ENCODE peak calls at places on chromosome 6, in four cellular contexts. One of them, this sample, is unnamed.

GRCh38 chr6:153024401-153025017 is 22.0 kb upstream of the MTRF1L start:
- DNase-seq in HepG2: peak; percentile 75
- DNase-seq in GM12878: peak; percentile 45
- DNase-seq in K562: peak; percentile 65
- DNase-seq in this sample: peak; percentile 47

GRCh38 chr6:35173068-35174042 is 32.2 kb upstream of the TCP11 start:
- DNase-seq in GM12878: no peak
- DNase-seq in K562: no peak
- DNase-seq in HepG2: no peak
- DNase-seq in this sample: no peak

GRCh38 chr6:166029506-166029905 is 138.1 kb downstream of the TBXT start:
- DNase-seq in GM12878: peak; percentile 8
- DNase-seq in HepG2: no peak
- DNase-seq in K562: no peak
- DNase-seq in this sample: no peak

GRCh38 chr6:80357674-80358073 is 251.2 kb downstream of the BCKDHB start:
- DNase-seq in K562: no peak
- DNase-seq in GM12878: no peak
- DNase-seq in HepG2: no peak
- DNase-seq in this sample: no peak

GRCh38 chr6:133184798-133185380 is 56.3 kb upstream of the EYA4 start:
- DNase-seq in K562: no peak
- DNase-seq in HepG2: no peak
- DNase-seq in GM12878: no peak
- DNase-seq in this sample: peak; percentile 23

GRCh38 chr6:18281564-18281963 is 17.2 kb upstream of the DEK start:
- DNase-seq in HepG2: no peak
- DNase-seq in K562: no peak
- DNase-seq in GM12878: no peak
- DNase-seq in this sample: no peak

GRCh38 chr6:90940812-90941481 is 354.1 kb upstream of the MAP3K7 start:
- DNase-seq in K562: peak; percentile 28
- DNase-seq in GM12878: peak; percentile 80
- DNase-seq in HepG2: peak; percentile 44
- DNase-seq in this sample: peak; percentile 57

GRCh38 chr6:166307981-166308768 is at the start of gene PRR18:
- DNase-seq in K562: no peak
- DNase-seq in HepG2: no peak
- DNase-seq in GM12878: peak; percentile 42
- DNase-seq in this sample: no peak

GRCh38 chr6:158703121-158703839 is 53.4 kb downstream of the SYTL3 start:
- DNase-seq in K562: no peak
- DNase-seq in HepG2: no peak
- DNase-seq in GM12878: no peak
- DNase-seq in this sample: no peak

GRCh38 chr6:162258647-162259046 is 468.9 kb downstream of the PRKN start:
- DNase-seq in HepG2: no peak
- DNase-seq in GM12878: no peak
- DNase-seq in K562: no peak
- DNase-seq in this sample: no peak

GRCh38 chr6:35161776-35162607 is 20.9 kb upstream of the TCP11 start:
- DNase-seq in GM12878: no peak
- DNase-seq in HepG2: peak; percentile 75
- DNase-seq in K562: no peak
- DNase-seq in this sample: no peak

GRCh38 chr6:20312581-20312980 is 89.1 kb upstream of the E2F3 start:
- DNase-seq in HepG2: no peak
- DNase-seq in GM12878: no peak
- DNase-seq in K562: no peak
- DNase-seq in this sample: no peak

GRCh38 chr6:50712291-50712690 is 1.0 kb upstream of the TFAP2D start:
- DNase-seq in GM12878: no peak
- DNase-seq in K562: no peak
- DNase-seq in HepG2: no peak
- DNase-seq in this sample: no peak

GRCh38 chr6:14706378-14706929 is 539.4 kb upstream of the JARID2 start:
- DNase-seq in K562: peak; percentile 73
- DNase-seq in HepG2: no peak
- DNase-seq in GM12878: no peak
- DNase-seq in this sample: no peak

GRCh38 chr6:4607026-4607704 is 169.0 kb upstream of the CDYL start:
- DNase-seq in K562: no peak
- DNase-seq in GM12878: no peak
- DNase-seq in HepG2: no peak
- DNase-seq in this sample: no peak

GRCh38 chr6:139448998-139449610 is 74.7 kb upstream of the CITED2 start:
- DNase-seq in K562: no peak
- DNase-seq in HepG2: no peak
- DNase-seq in GM12878: no peak
- DNase-seq in this sample: no peak
- TF ChIP-seq CEBPB in K562: no peak
- TF ChIP-seq CEBPB in HepG2: no peak
- TF ChIP-seq CEBPB in GM12878: no peak
- TF ChIP-seq CEBPB in this sample: no peak

GRCh38 chr6:142482249-142482648 is 180.4 kb downstream of the ADGRG6 start:
- DNase-seq in GM12878: no peak
- DNase-seq in HepG2: no peak
- DNase-seq in K562: no peak
- DNase-seq in this sample: no peak

GRCh38 chr6:142476446-142476845 is 174.6 kb downstream of the ADGRG6 start:
- DNase-seq in HepG2: no peak
- DNase-seq in GM12878: no peak
- DNase-seq in K562: no peak
- DNase-seq in this sample: no peak

GRCh38 chr6:142481466-142481865 is 179.7 kb downstream of the ADGRG6 start:
- DNase-seq in HepG2: no peak
- DNase-seq in K562: no peak
- DNase-seq in GM12878: no peak
- DNase-seq in this sample: no peak

GRCh38 chr6:142474446-142475289 is 172.9 kb downstream of the ADGRG6 start:
- DNase-seq in HepG2: peak; percentile 63
- DNase-seq in K562: peak; percentile 58
- DNase-seq in GM12878: no peak
- DNase-seq in this sample: peak; percentile 28

DNA sequence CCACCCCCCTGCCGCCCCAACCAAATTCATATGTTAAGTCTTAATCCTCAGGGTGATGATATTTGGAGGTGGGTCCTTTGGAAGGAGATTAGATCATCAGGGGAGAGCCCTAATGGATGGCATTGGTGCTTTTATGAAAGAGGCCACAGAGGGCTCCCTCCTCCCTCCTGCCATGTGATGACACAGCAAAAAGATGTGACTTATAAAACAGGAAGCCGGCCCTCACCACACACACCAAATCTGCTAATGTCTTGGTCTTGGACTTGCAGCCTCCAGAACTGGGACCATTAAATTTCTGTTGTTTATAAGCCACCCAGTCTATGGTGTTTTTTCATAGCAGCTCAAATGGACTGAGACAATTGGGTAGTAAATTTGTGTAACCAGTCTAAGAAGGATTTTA is 176.3 kb downstream of the ADGRG6 start:
- DNase-seq in GM12878: no peak
- DNase-seq in HepG2: peak; percentile 46
- DNase-seq in K562: no peak
- DNase-seq in this sample: no peak
- TF ChIP-seq POLR2AphosphoS2 in GM12878: no peak
- TF ChIP-seq POLR2AphosphoS2 in HepG2: no peak
- TF ChIP-seq POLR2AphosphoS2 in K562: no peak
- TF ChIP-seq POLR2AphosphoS2 in this sample: no peak

GRCh38 chr6:100346828-100347227 is 117.9 kb downstream of the SIM1 start:
- DNase-seq in K562: no peak
- DNase-seq in GM12878: no peak
- DNase-seq in HepG2: no peak
- DNase-seq in this sample: no peak
- TF ChIP-seq CEBPB in K562: no peak
- TF ChIP-seq CEBPB in GM12878: no peak
- TF ChIP-seq CEBPB in HepG2: no peak
- TF ChIP-seq CEBPB in this sample: no peak

GRCh38 chr6:26217714-26218075 is 130.5 kb downstream of the HFE start:
- DNase-seq in GM12878: no peak
- DNase-seq in HepG2: no peak
- DNase-seq in K562: no peak
- DNase-seq in this sample: no peak
- TF ChIP-seq POLR2AphosphoS2 in GM12878: no peak
- TF ChIP-seq POLR2AphosphoS2 in HepG2: no peak
- TF ChIP-seq POLR2AphosphoS2 in K562: no peak
- TF ChIP-seq POLR2AphosphoS2 in this sample: no peak

This sample was measured in A549.